ENCODE peak calls at places on chromosomes 5 and 9, in nine cellular contexts. U, V, J, G, C, P, L, B and Y are unnamed samples.

GRCh38 chr9:109766351-109766750 is 13.6 kb upstream of the PALM2AKAP2 start:
- DNase-seq in U (peak), V (no peak), J (no peak), G (no peak), C (peak), P (no peak), L (no peak), B (no peak), Y (no peak)

GRCh38 chr9:118029425-118029824 is 325.2 kb downstream of the TLR4 start:
- DNase-seq in U (no peak), V (no peak), J (no peak), G (no peak), C (no peak), P (no peak), L (no peak), B (no peak), Y (no peak)

GRCh38 chr5:42131081-42131480 is 206.0 kb downstream of the FBXO4 start:
- DNase-seq in U (no peak), V (no peak), J (no peak), G (no peak), C (no peak), P (no peak), L (no peak), B (no peak), Y (no peak)

GRCh38 chr9:135718616-135719015 is 16.6 kb downstream of the KCNT1 start:
- DNase-seq in U (peak), V (no peak), J (peak), G (no peak), C (no peak), P (no peak), L (no peak), B (no peak), Y (no peak)

GRCh38 chr5:122351416-122352157 is 39.5 kb downstream of the SNCAIP start:
- DNase-seq in U (no peak), V (no peak), J (no peak), G (no peak), C (no peak), P (no peak), L (no peak), B (no peak), Y (no peak)

GRCh38 chr5:167524941-167525485 is 766.4 kb upstream of the WWC1 start:
- DNase-seq in U (no peak), V (no peak), J (no peak), G (no peak), C (no peak), P (no peak), L (no peak), B (no peak), Y (peak)

GRCh38 chr5:68070641-68071191 is 144.8 kb upstream of the PIK3R1 start:
- DNase-seq in U (no peak), V (no peak), J (no peak), G (no peak), C (no peak), P (no peak), L (no peak), B (no peak), Y (no peak)

GRCh38 chr9:120438111-120438510 is 141.9 kb downstream of the CDK5RAP2 start:
- DNase-seq in U (peak), V (no peak), J (no peak), G (no peak), C (no peak), P (no peak), L (peak), B (no peak), Y (no peak)

GRCh38 chr5:56737918-56738606 is 77.3 kb upstream of the MAP3K1 start:
- DNase-seq in U (no peak), V (no peak), J (no peak), G (no peak), C (no peak), P (no peak), L (no peak), B (no peak), Y (no peak)

GRCh38 chr9:29393064-29393463 is 1819.8 kb upstream of the C9orf72 start:
- DNase-seq in U (no peak), V (no peak), J (no peak), G (no peak), C (no peak), P (no peak), L (no peak), B (no peak), Y (no peak)

GRCh38 chr9:111179577-111179976 is 141.3 kb upstream of the LPAR1 start:
- DNase-seq in U (peak), V (no peak), J (no peak), G (no peak), C (no peak), P (no peak), L (peak), B (no peak), Y (no peak)

GRCh38 chr9:79477955-79478751 is 93.6 kb upstream of the TLE4 start:
- DNase-seq in U (peak), V (no peak), J (no peak), G (peak), C (no peak), P (peak), L (peak), B (no peak), Y (no peak)

GRCh38 chr5:16674750-16675149 is 58.0 kb upstream of the RETREG1 start:
- DNase-seq in U (no peak), V (no peak), J (no peak), G (no peak), C (no peak), P (no peak), L (no peak), B (no peak), Y (no peak)

DNA sequence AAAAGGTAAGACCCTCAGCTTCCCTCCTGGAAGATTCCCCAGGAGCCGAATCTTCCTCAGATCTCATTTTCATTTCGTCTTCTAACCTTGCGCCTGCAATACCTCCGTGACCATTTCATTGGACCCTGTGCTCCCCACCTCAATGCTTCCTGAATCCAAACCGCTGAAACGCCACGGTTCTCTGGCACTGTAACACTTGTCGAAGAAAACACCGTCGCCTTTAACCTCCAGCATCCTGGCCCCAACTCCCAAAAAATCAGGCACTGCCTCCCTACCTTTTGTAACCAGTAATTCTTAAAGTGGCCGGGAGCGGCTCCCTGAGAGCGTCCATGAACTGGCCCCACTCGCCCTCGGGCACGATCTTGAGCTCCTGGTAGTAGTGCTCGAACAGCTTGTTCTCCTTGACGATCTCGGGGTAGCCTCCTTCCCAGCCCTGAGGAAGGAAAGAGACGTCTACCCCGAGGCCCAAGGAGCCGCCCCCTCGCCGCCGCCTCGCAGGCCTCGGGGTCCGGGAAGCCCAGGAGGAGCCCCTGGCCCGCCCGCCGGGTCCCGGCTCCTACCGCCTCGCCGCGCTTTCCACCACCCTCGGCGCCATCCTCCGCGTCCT is 417 bp downstream of the NSUN2 start:
- DNase-seq in U (peak), V (no peak), J (no peak), G (peak), C (no peak), P (no peak), L (peak), B (no peak), Y (no peak)
- TF ChIP-seq CTCF in U (no peak), V (no peak), J (no peak), G (peak), C (no peak), P (no peak), L (no peak), B (no peak), Y (peak)

GRCh38 chr5:62600560-62601252 is 22.1 kb downstream of the LRRC70 start:
- DNase-seq in U (no peak), V (no peak), J (no peak), G (no peak), C (no peak), P (no peak), L (no peak), B (no peak), Y (no peak)
- H3K4me3 ChIP-seq in U (no peak), V (no peak), J (no peak), G (no peak), C (no peak), P (no peak), L (no peak), B (no peak), Y (no peak)

GRCh38 chr5:133249593-133249992 is 197.8 kb downstream of the HSPA4 start:
- DNase-seq in U (no peak), V (no peak), J (no peak), G (no peak), C (no peak), P (no peak), L (no peak), B (no peak), Y (no peak)

GRCh38 chr5:133246376-133247144 is 194.7 kb downstream of the HSPA4 start:
- DNase-seq in U (no peak), V (no peak), J (no peak), G (no peak), C (no peak), P (no peak), L (no peak), B (no peak), Y (no peak)

GRCh38 chr5:133246053-133246370 is 194.2 kb downstream of the HSPA4 start:
- DNase-seq in U (no peak), V (no peak), J (no peak), G (no peak), C (no peak), P (no peak), L (no peak), B (no peak), Y (no peak)

GRCh38 chr5:133247145-133247709 is 195.4 kb downstream of the HSPA4 start:
- DNase-seq in U (no peak), V (no peak), J (no peak), G (no peak), C (no peak), P (no peak), L (no peak), B (no peak), Y (no peak)

GRCh38 chr5:133247881-133248642 is 196.2 kb downstream of the HSPA4 start:
- DNase-seq in U (peak), V (no peak), J (peak), G (no peak), C (no peak), P (no peak), L (no peak), B (no peak), Y (no peak)
- TF ChIP-seq CTCF in U (peak), V (no peak), J (peak), G (no peak), C (peak), P (peak), L (no peak), B (no peak), Y (peak)

GRCh38 chr9:14961372-14962068 is 51.3 kb upstream of the FREM1 start:
- DNase-seq in U (no peak), V (no peak), J (no peak), G (no peak), C (no peak), P (no peak), L (no peak), B (no peak), Y (no peak)
- H3K4me3 ChIP-seq in U (no peak), V (no peak), J (no peak), G (no peak), C (no peak), P (no peak), L (no peak), B (no peak), Y (no peak)

DNA sequence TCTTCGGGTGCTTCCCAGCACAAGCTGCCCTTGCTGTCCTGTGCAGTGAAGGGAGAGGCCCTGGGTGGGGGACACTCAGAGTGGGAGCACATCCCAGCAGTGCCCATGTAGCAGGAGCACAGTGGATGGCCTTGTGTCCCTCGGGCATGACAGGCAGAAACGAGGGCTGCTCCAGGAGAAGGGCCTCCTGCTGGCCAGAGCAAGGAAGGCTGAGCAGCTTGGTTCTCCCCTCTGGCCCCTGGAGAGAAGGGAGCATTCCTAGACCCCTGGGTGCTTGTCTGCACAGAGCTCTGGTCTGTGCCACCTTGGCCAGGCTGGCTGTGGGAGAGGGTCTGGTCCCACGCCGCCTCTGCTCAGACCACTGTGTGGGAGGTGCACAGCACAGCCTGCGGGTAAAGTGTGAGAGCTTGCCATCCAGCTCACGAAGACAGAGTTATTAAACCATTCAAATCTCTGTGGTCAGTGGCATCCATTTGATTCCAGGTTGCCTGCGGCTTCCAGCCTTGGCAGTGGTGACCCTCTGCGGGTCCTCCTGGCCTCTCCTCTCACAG is 18.3 kb downstream of the FBXW5 start:
- DNase-seq in U (no peak), V (no peak), J (no peak), G (no peak), C (no peak), P (no peak), L (no peak), B (no peak), Y (no peak)
- TF ChIP-seq CTCF in U (no peak), V (no peak), J (peak), G (no peak), C (peak), P (no peak), L (no peak), B (no peak), Y (peak)